ENCODE peak calls at places on chromosomes 7 and 10, in nine cellular contexts. D is BE2C, O is keratinocyte, H is cardiac muscle cell, P is uterus, F is H9, Z is lung, V is MM.1S, L is glutamatergic neuron. I is an unnamed sample.
A peak's percentile ranks its signal among the peaks of the same experiment; 100 is the strongest.

GRCh38 chr10:3452234-3452633 is 279.7 kb upstream of the PITRM1 start:
- DNase-seq in V (no peak), H (peak; percentile 96), P (no peak), F (no peak), D (no peak), O (no peak), Z (no peak), L (no peak), I (no peak)

GRCh38 chr7:128830231-128831177 is at the start of gene FLNC:
- DNase-seq in Z (no peak), D (peak; percentile 57), L (peak; percentile 68), O (no peak), P (peak; percentile 75), V (no peak), H (peak; percentile 78), F (no peak), I (peak; percentile 50)

GRCh38 chr10:44376504-44377099 is 8.3 kb downstream of the CXCL12 start:
- DNase-seq in O (no peak), F (no peak), D (no peak), Z (no peak), L (no peak), H (no peak), V (no peak), P (no peak), I (no peak)

GRCh38 chr7:123505221-123505620 is 29.2 kb downstream of the IQUB start:
- DNase-seq in H (no peak), O (no peak), L (no peak), P (no peak), F (no peak), V (no peak), Z (no peak), D (no peak), I (no peak)

GRCh38 chr7:101140746-101141382 is 13.4 kb upstream of the AP1S1 start:
- DNase-seq in O (no peak), H (no peak), Z (no peak), D (no peak), P (no peak), V (no peak), F (no peak), L (no peak), I (no peak)

GRCh38 chr10:93916257-93917063 is 22.7 kb downstream of the SLC35G1 start:
- DNase-seq in V (peak; percentile 39), F (no peak), D (no peak), P (no peak), Z (no peak), H (peak; percentile 65), O (no peak), L (no peak), I (no peak)

GRCh38 chr10:62073429-62073828 is 171.9 kb downstream of the ARID5B start:
- DNase-seq in H (no peak), O (no peak), P (no peak), V (no peak), D (no peak), L (no peak), Z (no peak), F (no peak), I (no peak)

GRCh38 chr10:50260791-50261281 is 9.5 kb upstream of the ASAH2 start:
- DNase-seq in V (peak; percentile 85), H (no peak), P (no peak), L (no peak), F (no peak), O (no peak), D (no peak), Z (no peak), I (no peak)

GRCh38 chr10:116637830-116638229 is 17.1 kb downstream of the PNLIPRP2 start:
- DNase-seq in P (no peak), L (no peak), V (peak; percentile 44), H (no peak), F (no peak), D (no peak), O (no peak), Z (no peak), I (no peak)

GRCh38 chr7:50781371-50781770 is 1.3 kb downstream of the GRB10 start:
- DNase-seq in V (no peak), P (no peak), O (no peak), L (no peak), H (no peak), F (no peak), D (no peak), Z (no peak), I (no peak)

GRCh38 chr10:43963793-43964425 is 315.2 kb upstream of the ZNF32 start:
- DNase-seq in D (no peak), L (no peak), F (no peak), O (no peak), V (no peak), H (no peak), Z (peak; percentile 28), P (no peak), I (no peak)

GRCh38 chr10:84845628-84846261 is 517.4 kb downstream of the CCSER2 start:
- DNase-seq in F (peak; percentile 36), Z (no peak), O (no peak), P (no peak), D (peak; percentile 27), L (no peak), V (peak; percentile 41), H (no peak), I (peak; percentile 39)
- TF ChIP-seq CTCF in F (peak; percentile 56), Z (no peak), O (peak; percentile 23), P (no peak), D (peak; percentile 62), L (no peak), V (peak; percentile 47), H (no peak), I (no peak)

GRCh38 chr10:79274279-79275104 is 72.8 kb upstream of the PPIF start:
- DNase-seq in F (no peak), Z (peak; percentile 69), V (no peak), H (peak; percentile 46), D (peak; percentile 88), P (peak; percentile 75), L (peak; percentile 68), O (no peak), I (no peak)
- TF ChIP-seq CTCF in F (no peak), Z (no peak), V (no peak), H (no peak), D (no peak), P (no peak), L (no peak), O (no peak), I (no peak)

DNA sequence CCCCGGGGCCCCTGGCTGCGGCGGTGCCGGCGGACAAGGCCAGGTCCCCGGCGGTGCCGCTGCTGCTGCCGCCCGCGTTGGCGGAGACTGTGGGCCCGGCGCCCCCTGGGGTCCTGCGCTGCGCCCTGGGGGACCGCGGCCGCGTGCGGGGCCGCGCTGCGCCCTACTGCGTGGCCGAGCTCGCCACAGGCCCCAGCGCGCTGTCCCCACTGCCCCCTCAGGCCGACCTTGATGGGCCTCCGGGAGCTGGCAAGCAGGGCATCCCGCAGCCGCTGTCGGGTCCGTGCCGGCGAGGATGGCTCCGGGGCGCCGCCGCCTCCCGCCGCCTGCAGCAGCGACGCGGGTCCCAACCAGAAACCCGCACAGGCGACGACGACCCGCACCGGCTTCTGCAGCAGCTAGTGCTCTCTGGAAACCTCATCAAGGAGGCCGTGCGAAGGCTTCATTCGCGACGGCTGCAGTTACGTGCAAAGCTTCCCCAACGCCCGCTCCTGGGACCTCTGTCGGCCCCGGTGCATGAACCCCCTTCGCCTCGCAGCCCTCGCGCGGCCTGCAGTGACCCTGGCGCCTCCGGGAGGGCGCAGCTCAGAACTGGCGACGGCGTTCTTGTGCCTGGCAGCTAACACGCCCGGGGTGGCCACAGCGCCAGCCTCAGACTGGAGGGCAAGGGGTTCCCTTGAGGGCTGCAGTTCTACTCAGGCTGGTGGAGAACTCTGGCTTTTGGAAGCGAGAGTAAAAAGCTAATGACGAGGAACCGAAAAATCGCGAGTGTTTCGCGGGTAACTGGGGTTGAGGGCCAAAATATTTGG is 804 bp downstream of the FRAT1 start:
- DNase-seq in F (peak; percentile 70), O (no peak), P (no peak), V (peak; percentile 62), H (no peak), Z (peak; percentile 61), D (peak; percentile 59), L (peak; percentile 79), I (peak; percentile 65)
- TF ChIP-seq CTCF in F (peak; percentile 30), O (no peak), P (no peak), V (peak; percentile 41), H (peak; percentile 12), Z (no peak), D (no peak), L (no peak), I (no peak)

DNA sequence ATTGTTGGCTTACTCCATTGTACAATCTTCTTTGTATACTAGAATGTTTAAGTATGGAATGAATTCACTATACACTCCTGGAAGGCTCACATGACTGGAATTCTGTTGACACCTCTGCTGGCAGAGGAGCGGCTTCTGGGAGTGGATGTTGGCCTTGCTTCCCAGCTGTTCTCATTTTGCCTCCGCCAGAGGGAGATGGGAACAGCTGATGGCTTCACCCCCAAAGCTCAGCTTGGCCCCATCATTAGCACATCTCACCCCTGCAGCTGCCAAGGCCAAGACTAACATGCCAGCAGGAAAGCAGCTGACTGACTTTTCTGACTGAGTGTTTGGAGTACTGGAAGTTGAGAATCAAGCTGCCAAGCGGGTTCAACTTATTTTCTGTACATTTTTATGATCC is 15.1 kb downstream of the ADAM12 start:
- DNase-seq in H (peak; percentile 49), V (no peak), D (no peak), O (no peak), Z (no peak), L (no peak), P (no peak), F (no peak), I (no peak)
- TF ChIP-seq CTCF in H (peak; percentile 19), V (no peak), D (no peak), O (peak; percentile 15), Z (no peak), L (no peak), P (no peak), F (no peak), I (no peak)

DNA sequence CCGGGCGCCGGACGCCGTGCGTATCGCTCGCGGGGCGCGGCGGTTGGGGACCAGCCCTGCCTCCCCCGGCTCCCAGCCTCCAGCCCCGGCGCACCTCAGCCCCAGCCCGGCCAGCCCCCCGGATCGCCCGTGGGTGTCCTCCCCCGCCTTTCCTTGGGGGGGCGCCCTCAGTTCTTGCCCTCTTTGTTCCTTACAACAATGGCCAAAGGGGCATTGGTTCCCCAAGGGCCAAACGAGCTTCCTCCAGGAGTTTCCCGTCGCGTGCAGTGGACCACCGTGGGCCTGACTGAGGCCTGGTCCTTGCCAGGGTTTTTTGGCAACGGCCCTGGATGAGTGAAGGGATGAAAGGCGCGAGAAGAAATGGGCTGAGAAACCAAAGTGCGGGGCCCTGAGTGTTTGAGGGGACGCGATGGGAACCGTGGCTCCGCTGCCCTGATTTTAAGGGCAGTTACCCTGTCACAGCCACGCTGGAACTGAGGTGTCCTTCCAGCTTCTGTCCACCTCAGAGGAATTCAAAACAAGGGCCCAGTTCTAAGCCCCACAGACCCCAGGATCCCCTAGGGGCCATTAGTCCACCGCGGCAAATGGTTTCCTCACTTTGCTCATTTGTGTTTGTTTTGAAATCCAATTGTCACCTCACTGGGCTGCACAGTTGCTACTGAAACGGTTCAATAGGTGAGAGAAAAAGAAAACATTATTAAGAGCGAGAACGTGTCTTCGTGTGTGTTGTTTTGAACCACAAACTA is 1.4 kb downstream of the MACROH2A2 start:
- DNase-seq in H (no peak), V (no peak), F (peak; percentile 41), L (peak; percentile 64), P (no peak), O (no peak), D (peak; percentile 32), Z (no peak), I (peak; percentile 51)
- TF ChIP-seq CTCF in H (peak; percentile 25), V (no peak), F (peak; percentile 66), L (peak; percentile 58), P (no peak), O (peak; percentile 15), D (peak; percentile 30), Z (no peak), I (peak; percentile 71)